ENCODE peak calls at places on chromosome 14, in ten cellular contexts. U, R, H, Q, N, T, P, A, S and E are unnamed samples.

GRCh38 chr14:100967178-100967577 is 63.7 kb upstream of the RTL1 start:
- DNase-seq in U (no peak), R (no peak), H (no peak), Q (no peak), N (no peak), T (no peak), P (no peak), A (no peak), S (no peak), E (no peak)

GRCh38 chr14:64147126-64147790 is 146.9 kb downstream of the ESR2 start:
- DNase-seq in U (no peak), R (no peak), H (no peak), Q (no peak), N (peak; percentile 76), T (no peak), P (no peak), A (no peak), S (no peak), E (peak; percentile 32)

GRCh38 chr14:99055816-99056215 is 216.2 kb downstream of the BCL11B start:
- DNase-seq in U (no peak), R (no peak), H (no peak), Q (no peak), N (no peak), T (peak; percentile 24), P (peak; percentile 14), A (peak; percentile 75), S (no peak), E (no peak)

GRCh38 chr14:50943943-50944646 is at the start of gene PYGL:
- DNase-seq in U (peak; percentile 42), R (peak; percentile 78), H (no peak), Q (no peak), N (peak; percentile 63), T (peak; percentile 78), P (peak; percentile 14), A (peak; percentile 68), S (peak; percentile 65), E (peak; percentile 78)

GRCh38 chr14:68633131-68633991 is 159.5 kb downstream of the ZFP36L1 start:
- DNase-seq in U (no peak), R (no peak), H (peak; percentile 75), Q (peak; percentile 91), N (peak; percentile 34), T (no peak), P (no peak), A (peak; percentile 77), S (no peak), E (no peak)

GRCh38 chr14:25607095-25607657 is 557.2 kb upstream of the STXBP6 start:
- DNase-seq in U (no peak), R (no peak), H (no peak), Q (no peak), N (no peak), T (no peak), P (no peak), A (no peak), S (no peak), E (no peak)

GRCh38 chr14:50064993-50065392 is 51.4 kb downstream of the VCPKMT start:
- DNase-seq in U (no peak), R (no peak), H (no peak), Q (no peak), N (peak; percentile 66), T (peak; percentile 68), P (peak; percentile 71), A (peak; percentile 79), S (no peak), E (peak; percentile 40)

GRCh38 chr14:91417983-91418386 is 365 bp upstream of the CCDC88C start:
- DNase-seq in U (no peak), R (peak; percentile 46), H (no peak), Q (no peak), N (no peak), T (peak; percentile 58), P (no peak), A (no peak), S (peak; percentile 50), E (no peak)

GRCh38 chr14:85247071-85247470 is 282.9 kb upstream of the FLRT2 start:
- DNase-seq in U (no peak), R (no peak), H (no peak), Q (no peak), N (no peak), T (no peak), P (no peak), A (no peak), S (no peak), E (peak; percentile 6)

GRCh38 chr14:57761800-57762199 is 104.1 kb downstream of the SLC35F4 start:
- DNase-seq in U (no peak), R (no peak), H (no peak), Q (no peak), N (no peak), T (no peak), P (no peak), A (no peak), S (no peak), E (no peak)

GRCh38 chr14:35969310-35969709 is 143.2 kb downstream of the BRMS1L start:
- DNase-seq in U (no peak), R (no peak), H (no peak), Q (no peak), N (no peak), T (no peak), P (no peak), A (no peak), S (no peak), E (no peak)

GRCh38 chr14:93068721-93069120 is 47.0 kb downstream of the ITPK1 start:
- DNase-seq in U (no peak), R (no peak), H (no peak), Q (no peak), N (no peak), T (no peak), P (no peak), A (no peak), S (no peak), E (no peak)

GRCh38 chr14:83342590-83342989 is 1808.9 kb upstream of the SEL1L start:
- DNase-seq in U (peak; percentile 15), R (no peak), H (no peak), Q (no peak), N (no peak), T (no peak), P (no peak), A (peak; percentile 37), S (no peak), E (no peak)

GRCh38 chr14:34713681-34714319 is 593 bp downstream of the CFL2 start:
- DNase-seq in U (no peak), R (no peak), H (peak; percentile 32), Q (peak; percentile 55), N (peak; percentile 74), T (peak; percentile 37), P (no peak), A (peak; percentile 64), S (peak; percentile 21), E (peak; percentile 85)

GRCh38 chr14:103746706-103747105 is 31.1 kb downstream of the ZFYVE21 start:
- DNase-seq in U (no peak), R (no peak), H (no peak), Q (no peak), N (peak; percentile 29), T (no peak), P (no peak), A (peak; percentile 27), S (no peak), E (no peak)

GRCh38 chr14:92902726-92903125 is 20.2 kb upstream of the CHGA start:
- DNase-seq in U (no peak), R (peak; percentile 25), H (no peak), Q (no peak), N (no peak), T (no peak), P (no peak), A (no peak), S (no peak), E (no peak)

GRCh38 chr14:80310950-80311349 is 99.6 kb upstream of the DIO2 start:
- DNase-seq in U (no peak), R (no peak), H (no peak), Q (no peak), N (peak; percentile 76), T (no peak), P (no peak), A (peak; percentile 1), S (no peak), E (peak; percentile 21)

GRCh38 chr14:24334431-24335271 is at the start of gene ADCY4:
- DNase-seq in U (no peak), R (peak; percentile 41), H (no peak), Q (no peak), N (no peak), T (no peak), P (no peak), A (no peak), S (no peak), E (peak; percentile 34)

GRCh38 chr14:100736269-100737180 is 9.8 kb downstream of the DLK1 start:
- DNase-seq in U (no peak), R (no peak), H (no peak), Q (no peak), N (no peak), T (no peak), P (no peak), A (no peak), S (peak; percentile 80), E (no peak)

GRCh38 chr14:95065411-95065810 is 91.9 kb downstream of the DICER1 start:
- DNase-seq in U (no peak), R (no peak), H (no peak), Q (no peak), N (no peak), T (no peak), P (no peak), A (no peak), S (no peak), E (no peak)

GRCh38 chr14:67268456-67269115 is 27.4 kb downstream of the PALS1 start:
- DNase-seq in U (no peak), R (peak; percentile 70), H (no peak), Q (no peak), N (no peak), T (no peak), P (no peak), A (peak; percentile 53), S (peak; percentile 68), E (peak; percentile 44)

GRCh38 chr14:29607129-29607528 is 320.5 kb downstream of the PRKD1 start:
- DNase-seq in U (no peak), R (no peak), H (no peak), Q (no peak), N (peak; percentile 51), T (no peak), P (no peak), A (no peak), S (no peak), E (peak; percentile 6)

GRCh38 chr14:74515891-74516412 is 22.4 kb downstream of the ISCA2 start:
- DNase-seq in U (no peak), R (no peak), H (no peak), Q (no peak), N (no peak), T (no peak), P (no peak), A (no peak), S (no peak), E (no peak)

GRCh38 chr14:26738571-26738970 is 140.7 kb upstream of the NOVA1 start:
- DNase-seq in U (no peak), R (no peak), H (no peak), Q (no peak), N (no peak), T (no peak), P (no peak), A (no peak), S (no peak), E (no peak)

GRCh38 chr14:59189281-59189821 is 884 bp downstream of the DAAM1 start:
- DNase-seq in U (no peak), R (peak; percentile 15), H (no peak), Q (peak; percentile 34), N (peak; percentile 39), T (no peak), P (peak; percentile 26), A (no peak), S (peak; percentile 17), E (no peak)

GRCh38 chr14:56273949-56274348 is 155.7 kb downstream of the PELI2 start:
- DNase-seq in U (no peak), R (no peak), H (no peak), Q (no peak), N (no peak), T (no peak), P (no peak), A (no peak), S (no peak), E (no peak)

GRCh38 chr14:59511916-59512530 is 27.7 kb downstream of the JKAMP start:
- DNase-seq in U (no peak), R (peak; percentile 67), H (no peak), Q (no peak), N (peak; percentile 42), T (peak; percentile 16), P (no peak), A (no peak), S (peak; percentile 66), E (no peak)

GRCh38 chr14:88098128-88098527 is 93.2 kb downstream of the GPR65 start:
- DNase-seq in U (no peak), R (no peak), H (no peak), Q (no peak), N (no peak), T (no peak), P (no peak), A (no peak), S (no peak), E (no peak)